ENCODE peak calls at places on chromosome 14, in nine cellular contexts. A is PC-9, L is GM12865, M is fibroblast of mammary gland, Z is OCI-LY7, U is suprapubic skin, P is foreskin fibroblast, G is fibroblast of pulmonary artery, W is A549. X is an unnamed sample.

GRCh38 chr14:61264699-61265098 is 16.4 kb downstream of the TMEM30B start:
- DNase-seq in A (no peak), L (no peak), M (no peak), Z (no peak), U (no peak), P (peak), G (no peak), W (no peak), X (no peak)

GRCh38 chr14:94284221-94284620 is 8.8 kb downstream of the SERPINA10 start:
- DNase-seq in A (no peak), L (no peak), M (no peak), Z (no peak), U (no peak), P (no peak), G (no peak), W (no peak), X (no peak)

GRCh38 chr14:58784946-58785345 is 147.2 kb downstream of the DACT1 start:
- DNase-seq in A (no peak), L (no peak), M (no peak), Z (no peak), U (no peak), P (no peak), G (no peak), W (no peak), X (no peak)

GRCh38 chr14:33661071-33661470 is 289.8 kb downstream of the EGLN3 start:
- DNase-seq in A (no peak), L (no peak), M (no peak), Z (no peak), U (no peak), P (no peak), G (no peak), W (no peak), X (no peak)

GRCh38 chr14:95442016-95442632 is 74.3 kb downstream of the SYNE3 start:
- DNase-seq in A (no peak), L (no peak), M (no peak), Z (peak), U (no peak), P (no peak), G (no peak), W (no peak), X (no peak)

GRCh38 chr14:22918519-22918808 is 485 bp downstream of the RBM23 start:
- DNase-seq in A (no peak), L (no peak), M (peak), Z (no peak), U (no peak), P (no peak), G (no peak), W (no peak), X (no peak)

GRCh38 chr14:22898302-22898894 is 15.4 kb downstream of the REM2 start:
- DNase-seq in A (no peak), L (no peak), M (peak), Z (no peak), U (no peak), P (peak), G (peak), W (no peak), X (no peak)

GRCh38 chr14:68637106-68638021 is 155.5 kb downstream of the ZFP36L1 start:
- DNase-seq in A (peak), L (no peak), M (peak), Z (no peak), U (peak), P (peak), G (peak), W (no peak), X (no peak)

GRCh38 chr14:87966816-87967215 is 26.2 kb downstream of the GALC start:
- DNase-seq in A (no peak), L (no peak), M (peak), Z (no peak), U (no peak), P (peak), G (peak), W (no peak), X (no peak)

GRCh38 chr14:45181806-45182205 is 46.1 kb downstream of the FANCM start:
- DNase-seq in A (no peak), L (no peak), M (no peak), Z (no peak), U (no peak), P (no peak), G (no peak), W (no peak), X (no peak)

GRCh38 chr14:104107611-104108569 is 22.4 kb downstream of the ASPG start:
- DNase-seq in A (no peak), L (no peak), M (peak), Z (no peak), U (peak), P (no peak), G (no peak), W (no peak), X (no peak)

GRCh38 chr14:85333313-85333712 is 196.6 kb upstream of the FLRT2 start:
- DNase-seq in A (no peak), L (no peak), M (peak), Z (no peak), U (no peak), P (peak), G (peak), W (no peak), X (no peak)

GRCh38 chr14:29743566-29743965 is 184.1 kb downstream of the PRKD1 start:
- DNase-seq in A (no peak), L (no peak), M (no peak), Z (no peak), U (no peak), P (no peak), G (no peak), W (no peak), X (no peak)

GRCh38 chr14:24851837-24852236 is 198.1 kb downstream of the STXBP6 start:
- DNase-seq in A (peak), L (no peak), M (peak), Z (no peak), U (no peak), P (peak), G (peak), W (no peak), X (no peak)

GRCh38 chr14:54173782-54174181 is 217.2 kb upstream of the BMP4 start:
- DNase-seq in A (peak), L (no peak), M (no peak), Z (no peak), U (no peak), P (peak), G (no peak), W (no peak), X (no peak)

DNA sequence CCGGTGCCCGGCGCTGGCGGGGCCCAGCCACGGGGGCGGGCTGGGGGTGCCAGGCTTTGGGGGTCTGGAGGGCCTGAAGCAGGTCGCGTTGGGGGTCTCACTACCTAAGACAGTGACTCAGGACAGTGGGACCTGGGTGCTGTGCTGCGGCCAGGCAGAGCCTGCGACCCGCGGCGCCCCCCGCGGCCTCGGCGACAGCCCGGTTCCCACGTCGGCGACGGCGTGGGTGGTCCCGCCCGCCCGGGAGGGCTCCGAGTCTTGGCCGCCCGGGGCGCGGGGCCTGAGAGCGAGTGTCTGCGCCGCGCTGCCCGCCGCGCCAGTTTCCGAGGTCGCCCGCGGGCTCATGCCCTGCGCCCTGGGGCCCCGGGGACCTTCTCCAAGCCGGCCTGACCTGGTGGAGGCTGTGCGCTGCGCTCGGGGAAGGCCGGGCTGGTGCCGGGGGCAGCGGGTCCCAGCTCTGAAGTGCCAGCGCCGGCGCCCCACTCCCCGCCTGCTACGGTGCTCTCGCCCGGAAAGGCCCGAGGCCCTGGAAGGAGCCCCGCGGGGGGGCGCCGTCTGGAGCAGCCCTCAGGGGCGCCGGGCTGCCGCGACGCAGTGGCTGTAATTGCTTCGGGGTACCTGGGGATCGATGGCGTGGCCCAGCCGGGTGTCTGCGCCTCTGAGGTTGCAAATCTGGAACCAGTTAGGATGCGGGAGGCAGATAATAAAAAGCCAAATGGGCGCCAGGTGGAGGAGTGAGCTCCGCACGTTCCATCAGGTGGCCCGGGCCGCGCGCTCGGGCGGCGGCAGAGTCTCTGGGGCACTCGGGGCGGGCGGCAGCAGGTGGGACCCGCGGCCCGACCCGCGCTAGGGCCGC is 102.5 kb upstream of the DIO3 start:
- DNase-seq in A (no peak), L (no peak), M (no peak), Z (no peak), U (peak), P (no peak), G (no peak), W (no peak), X (no peak)
- H3K4me3 ChIP-seq in A (no peak), L (no peak), M (no peak), Z (no peak), U (peak), P (no peak), G (no peak), W (no peak), X (no peak)

GRCh38 chr14:105532111-105532623 is 5.8 kb downstream of the TMEM121 start:
- DNase-seq in A (no peak), L (no peak), M (no peak), Z (peak), U (no peak), P (no peak), G (no peak), W (no peak), X (no peak)

GRCh38 chr14:105531088-105531957 is 4.9 kb downstream of the TMEM121 start:
- DNase-seq in A (no peak), L (no peak), M (no peak), Z (peak), U (no peak), P (no peak), G (no peak), W (no peak), X (no peak)

GRCh38 chr14:105533391-105533790 is 7.0 kb downstream of the TMEM121 start:
- DNase-seq in A (no peak), L (no peak), M (no peak), Z (no peak), U (no peak), P (no peak), G (no peak), W (no peak), X (no peak)

GRCh38 chr14:105533811-105534498 is 7.6 kb downstream of the TMEM121 start:
- DNase-seq in A (no peak), L (no peak), M (no peak), Z (no peak), U (no peak), P (no peak), G (no peak), W (no peak), X (no peak)

GRCh38 chr14:105532735-105533141 is 6.4 kb downstream of the TMEM121 start:
- DNase-seq in A (no peak), L (peak), M (peak), Z (peak), U (no peak), P (peak), G (peak), W (peak), X (no peak)
- TF ChIP-seq CTCF in A (peak), L (peak), M (peak), Z (peak), U (no peak), P (peak), G (peak), W (peak), X (peak)

GRCh38 chr14:92885279-92886061 is 37.5 kb upstream of the CHGA start:
- DNase-seq in A (no peak), L (no peak), M (no peak), Z (no peak), U (no peak), P (no peak), G (no peak), W (no peak), X (no peak)
- H3K4me3 ChIP-seq in A (no peak), L (no peak), M (no peak), Z (no peak), U (no peak), P (no peak), G (no peak), W (no peak), X (no peak)

GRCh38 chr14:39469094-39469710 is 37.0 kb upstream of the FBXO33 start:
- DNase-seq in A (no peak), L (peak), M (peak), Z (peak), U (no peak), P (peak), G (peak), W (no peak), X (peak)

GRCh38 chr14:39472078-39472477 is 39.8 kb upstream of the FBXO33 start:
- DNase-seq in A (no peak), L (no peak), M (no peak), Z (no peak), U (no peak), P (no peak), G (no peak), W (no peak), X (no peak)

DNA sequence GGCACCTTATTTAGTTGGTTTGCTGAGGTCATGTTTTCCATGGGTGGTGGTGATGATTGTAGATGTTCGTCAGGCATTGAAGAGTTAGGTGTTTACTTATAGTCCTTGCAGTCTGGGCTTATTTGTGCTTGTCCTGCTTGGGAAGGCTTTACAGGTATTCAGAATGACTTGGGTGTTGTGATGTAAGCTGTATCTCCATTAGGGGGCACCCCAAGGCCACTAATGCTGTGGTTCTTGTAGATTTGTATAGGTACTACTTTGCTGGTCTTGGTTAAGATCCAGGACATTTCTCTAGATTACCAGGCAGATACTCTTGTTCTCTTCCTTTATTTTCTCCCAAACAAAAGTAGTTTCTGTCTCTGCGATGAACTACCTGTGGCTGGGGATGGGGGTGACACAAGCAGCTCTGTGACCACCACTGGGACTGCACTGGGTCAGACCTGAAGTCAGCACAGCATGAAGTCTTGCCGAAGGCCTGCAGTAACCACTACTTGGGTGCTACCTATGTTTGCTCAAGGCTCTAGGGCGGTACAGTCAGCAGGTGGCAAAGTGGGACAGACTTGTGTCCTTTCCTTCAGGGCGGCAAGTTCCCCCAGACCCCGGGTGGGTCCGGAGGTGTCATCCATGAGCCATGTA is 35.8 kb upstream of the FBXO33 start:
- DNase-seq in A (no peak), L (peak), M (peak), Z (peak), U (no peak), P (peak), G (peak), W (no peak), X (no peak)
- TF ChIP-seq CTCF in A (peak), L (peak), M (peak), Z (peak), U (no peak), P (peak), G (peak), W (peak), X (peak)

GRCh38 chr14:74921987-74922751 is 891 bp downstream of the RPS6KL1 start:
- DNase-seq in A (no peak), L (no peak), M (no peak), Z (no peak), U (no peak), P (no peak), G (no peak), W (no peak), X (no peak)
- H3K4me3 ChIP-seq in A (peak), L (no peak), M (no peak), Z (peak), U (peak), P (no peak), G (no peak), W (no peak), X (peak)